ENCODE peak calls at places on chromosomes 13 and 19, in five cellular contexts. L is IMR-90, H is esophagus squamous epithelium, S is body of pancreas, P is Peyer's patch. R is an unnamed sample.

GRCh38 chr19:30711296-30711695 is 339.1 kb downstream of the ZNF536 start:
- DNase-seq in H (no peak), S (no peak), P (no peak), L (no peak), R (no peak)

GRCh38 chr19:42246869-42247630 is 4.6 kb upstream of the GSK3A start:
- DNase-seq in L (peak), P (no peak), S (no peak), H (no peak), R (peak)

GRCh38 chr13:29480893-29481525 is 114.5 kb downstream of the SLC7A1 start:
- DNase-seq in L (no peak), P (no peak), H (no peak), S (no peak), R (no peak)

GRCh38 chr19:50417138-50417849 is 1.4 kb upstream of the SPIB start:
- DNase-seq in L (no peak), H (no peak), S (peak), P (peak), R (no peak)

GRCh38 chr13:31074750-31075149 is 87.0 kb downstream of the HSPH1 start:
- DNase-seq in H (no peak), L (no peak), P (no peak), S (no peak), R (no peak)

GRCh38 chr19:5003781-5004180 is 34.9 kb downstream of the KDM4B start:
- DNase-seq in H (no peak), P (no peak), S (no peak), L (no peak), R (no peak)

GRCh38 chr19:4350111-4350510 is 6.7 kb downstream of the MPND start:
- DNase-seq in L (no peak), P (no peak), H (no peak), S (no peak), R (no peak)

GRCh38 chr19:51407631-51408131 is 9.8 kb downstream of the SIGLEC10 start:
- DNase-seq in L (peak), H (no peak), P (peak), S (peak), R (no peak)

GRCh38 chr19:38944981-38945506 is 14.3 kb downstream of the MRPS12 start:
- DNase-seq in H (no peak), L (no peak), S (no peak), P (no peak), R (no peak)

GRCh38 chr19:55212447-55212846 is 3.1 kb upstream of the PTPRH start:
- DNase-seq in H (no peak), P (no peak), S (no peak), L (no peak), R (no peak)

GRCh38 chr19:21130097-21130775 is 11.6 kb upstream of the ZNF431 start:
- DNase-seq in S (no peak), P (no peak), H (no peak), L (no peak), R (no peak)

GRCh38 chr13:101556676-101557121 is 104.2 kb downstream of the ITGBL1 start:
- DNase-seq in H (no peak), L (peak), S (no peak), P (no peak), R (no peak)

GRCh38 chr19:39160523-39160861 is 34.9 kb downstream of the PAK4 start:
- DNase-seq in S (no peak), L (peak), H (no peak), P (no peak), R (peak)

GRCh38 chr19:17779281-17779930 is 15.5 kb upstream of the B3GNT3 start:
- DNase-seq in P (no peak), L (peak), H (no peak), S (no peak), R (no peak)

GRCh38 chr19:36423925-36424324 is 5.5 kb upstream of the ZFP82 start:
- DNase-seq in L (no peak), S (no peak), H (no peak), P (no peak), R (no peak)

GRCh38 chr19:12995596-12996541 is 594 bp downstream of the NFIX start:
- DNase-seq in P (no peak), S (no peak), L (peak), H (no peak), R (peak)

GRCh38 chr19:46426506-46427162 is 2.1 kb downstream of the PNMA8C start:
- DNase-seq in P (no peak), S (peak), L (peak), H (no peak), R (peak)

GRCh38 chr19:8368136-8368535 is 4.2 kb downstream of the ANGPTL4 start:
- DNase-seq in S (no peak), P (no peak), H (no peak), L (no peak), R (no peak)

GRCh38 chr13:52010890-52011689 is at the start of gene ATP7B:
- DNase-seq in S (no peak), P (no peak), L (no peak), H (no peak), R (peak)

GRCh38 chr13:76696370-76696769 is 189.8 kb downstream of the KCTD12 start:
- DNase-seq in L (peak), S (no peak), H (no peak), P (no peak), R (no peak)

GRCh38 chr13:98972627-98973026 is 5.2 kb downstream of the DOCK9 start:
- DNase-seq in S (no peak), H (no peak), P (no peak), L (peak), R (no peak)

GRCh38 chr19:48552406-48553322 is 692 bp downstream of the SULT2B1 start:
- DNase-seq in H (no peak), L (no peak), S (no peak), P (no peak), R (no peak)

GRCh38 chr13:77521595-77522367 is 13.7 kb upstream of the SCEL start:
- DNase-seq in P (no peak), L (no peak), H (no peak), S (no peak), R (no peak)

GRCh38 chr13:34748078-34748477 is 194.0 kb upstream of the NBEA start:
- DNase-seq in L (no peak), P (no peak), S (peak), H (no peak), R (peak)

GRCh38 chr13:23445794-23446193 is 12.3 kb upstream of the SACS start:
- DNase-seq in L (no peak), P (no peak), S (no peak), H (no peak), R (no peak)

GRCh38 chr13:23440821-23441608 is 7.5 kb upstream of the SACS start:
- DNase-seq in P (no peak), H (no peak), S (no peak), L (peak), R (no peak)

GRCh38 chr13:23443110-23443509 is 9.6 kb upstream of the SACS start:
- DNase-seq in H (no peak), L (no peak), P (no peak), S (no peak), R (no peak)

GRCh38 chr13:23447927-23448326 is 14.4 kb upstream of the SACS start:
- DNase-seq in S (no peak), L (peak), H (no peak), P (no peak), R (no peak)

DNA sequence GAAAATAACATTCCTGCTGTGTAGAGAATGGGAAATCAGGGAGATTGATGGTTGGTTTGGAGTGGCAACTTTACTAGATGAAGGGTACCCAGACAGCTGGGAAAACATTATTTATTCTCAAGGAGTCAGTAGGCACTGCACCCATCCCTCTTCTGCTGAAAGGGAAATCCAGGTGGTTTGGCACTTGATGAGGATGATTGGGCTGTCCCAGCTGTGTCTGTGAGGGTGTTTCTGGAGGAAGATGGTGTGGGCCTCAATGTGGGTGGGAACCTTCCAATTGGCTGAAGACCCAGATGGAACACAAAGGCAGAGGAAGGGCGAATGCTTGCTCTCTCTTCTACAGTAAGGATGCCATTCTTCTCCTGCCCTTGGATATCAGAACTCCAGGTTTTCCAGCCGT is 10.4 kb upstream of the SACS start:
- DNase-seq in L (no peak), H (no peak), P (no peak), S (no peak), R (no peak)
- H3K27ac ChIP-seq in L (no peak), H (no peak), P (no peak), S (no peak), R (no peak)

GRCh38 chr13:33611016-33611805 is 206.7 kb upstream of the RFC3 start:
- DNase-seq in H (no peak), P (no peak), L (peak), S (peak), R (peak)

GRCh38 chr13:33606692-33607091 is 211.3 kb upstream of the RFC3 start:
- DNase-seq in S (no peak), H (no peak), P (no peak), L (no peak), R (no peak)

GRCh38 chr13:33615436-33615835 is 202.5 kb upstream of the RFC3 start:
- DNase-seq in P (no peak), L (no peak), H (no peak), S (no peak), R (no peak)

GRCh38 chr13:33612641-33613638 is 205.0 kb upstream of the RFC3 start:
- DNase-seq in L (no peak), H (no peak), P (no peak), S (no peak), R (no peak)

DNA sequence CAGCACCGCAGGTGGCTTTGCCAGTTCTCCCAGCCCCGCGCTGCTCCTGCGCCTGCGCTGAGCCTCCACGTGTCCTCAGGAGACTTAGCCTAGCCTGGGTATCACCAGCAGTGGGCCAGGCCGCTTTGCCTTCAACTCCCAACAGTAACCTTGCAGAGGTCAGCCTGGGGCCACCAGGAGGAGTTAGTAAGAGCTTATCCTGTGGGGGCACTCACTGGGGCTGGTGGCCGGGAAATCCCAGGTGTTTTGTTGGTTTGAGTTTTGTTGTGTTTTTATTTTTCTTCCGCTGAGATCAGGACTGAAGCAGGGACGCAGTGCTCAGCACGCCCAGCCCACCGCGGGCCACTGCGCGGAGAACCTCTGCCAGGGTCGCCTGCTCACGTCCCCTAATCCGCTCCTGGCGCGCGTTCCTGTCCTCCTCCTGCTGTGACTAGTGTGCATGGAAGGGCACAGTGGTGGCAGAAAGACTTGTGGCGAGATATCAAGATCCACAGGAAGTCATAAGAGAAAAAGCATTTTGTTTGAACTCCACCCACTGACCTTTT is 207.4 kb upstream of the RFC3 start:
- DNase-seq in L (no peak), P (peak), S (no peak), H (no peak), R (no peak)
- TF ChIP-seq POLR2A in L (no peak), P (no peak), S (no peak), H (no peak), R (no peak)

GRCh38 chr19:33508941-33509614 is 12.5 kb downstream of the PEPD start:
- DNase-seq in L (no peak), P (no peak), S (no peak), H (no peak), R (no peak)
- H3K27ac ChIP-seq in L (no peak), P (no peak), S (no peak), H (peak), R (no peak)

GRCh38 chr13:37647038-37647650 is 48.6 kb upstream of the POSTN start:
- DNase-seq in S (no peak), H (no peak), L (no peak), P (no peak), R (no peak)
- TF ChIP-seq POLR2A in S (no peak), H (no peak), L (no peak), P (no peak), R (no peak)

R was measured in uterus.